ENCODE peak calls at places on chromosomes 1 and 21, in ten cellular contexts. M is kidney epithelial cell; O is CD8-positive, alpha-beta memory T cell; R is stimulated activated CD4-positive, alpha-beta T cell treated with anti-CD3 and anti-CD28 coated beads, Interleukin-12 subunit alpha, Interleukin-12 subunit beta, amount 100 ng/mL, for 48 hours; L is body of pancreas; K is HAP-1; W is B cell; G is GF-D8; D is RWPE2; I is SW 1271. H is an unnamed sample.

GRCh38 chr1:38071530-38072266 is 25.1 kb upstream of the POU3F1 start:
- DNase-seq in L (no peak), R (no peak), I (no peak), O (no peak), M (peak; percentile 16), K (peak; percentile 6), G (no peak), D (no peak), W (no peak), H (no peak)

GRCh38 chr21:46562964-46563607 is 41.8 kb downstream of the S100B start:
- DNase-seq in K (no peak), L (no peak), I (no peak), R (no peak), M (no peak), G (no peak), D (no peak), W (peak; percentile 6), O (no peak), H (no peak)

GRCh38 chr1:219792337-219793021 is 135.9 kb downstream of the SLC30A10 start:
- DNase-seq in I (no peak), G (no peak), W (no peak), L (no peak), O (no peak), M (no peak), K (no peak), D (no peak), R (no peak), H (no peak)

GRCh38 chr21:39149882-39150281 is 33.4 kb downstream of the PSMG1 start:
- DNase-seq in G (no peak), D (no peak), K (no peak), O (no peak), I (no peak), R (no peak), M (no peak), W (no peak), L (no peak), H (no peak)

GRCh38 chr1:10528066-10529014 is 53.6 kb downstream of the PEX14 start:
- DNase-seq in K (no peak), W (no peak), I (peak; percentile 85), D (no peak), R (no peak), M (peak; percentile 89), O (no peak), G (no peak), L (peak; percentile 54), H (no peak)

GRCh38 chr1:229709620-229710019 is 83.6 kb downstream of the URB2 start:
- DNase-seq in M (no peak), R (no peak), K (no peak), G (no peak), O (no peak), L (no peak), D (no peak), I (no peak), W (no peak), H (no peak)

GRCh38 chr1:7915826-7916225 is 24.8 kb downstream of the TNFRSF9 start:
- DNase-seq in W (no peak), D (no peak), K (no peak), O (peak; percentile 76), G (no peak), I (no peak), R (peak; percentile 26), M (no peak), L (no peak), H (no peak)

GRCh38 chr1:224861317-224861716 is 68.2 kb upstream of the DNAH14 start:
- DNase-seq in L (no peak), K (no peak), W (no peak), O (no peak), G (no peak), D (no peak), I (no peak), R (no peak), M (no peak), H (no peak)

GRCh38 chr1:45380125-45380524 is 39.9 kb upstream of the MUTYH start:
- DNase-seq in W (no peak), K (no peak), M (no peak), I (no peak), G (no peak), D (no peak), L (no peak), R (no peak), O (no peak), H (no peak)